ENCODE peak calls at places on chromosomes 5 and 9, in eight cellular contexts. P is A549; V is stimulated activated CD4-positive, alpha-beta T cell treated with anti-CD3 and anti-CD28 coated beads, Interleukin-4, amount 100 ng/mL, for 48 hours; Z is small intestine; C is GM23248; Q is transverse colon; G is HEK293T; A is ovary. B is an unnamed sample.

GRCh38 chr9:83473488-83473971 is 64.7 kb downstream of the FRMD3 start:
- DNase-seq in P (peak), V (no peak), Z (peak), C (no peak), Q (no peak), G (no peak), A (no peak), B (no peak)

GRCh38 chr5:143560378-143560777 is 156.9 kb upstream of the NR3C1 start:
- DNase-seq in P (no peak), V (no peak), Z (no peak), C (no peak), Q (no peak), G (no peak), A (no peak), B (no peak)

GRCh38 chr5:135944967-135945560 is 9.7 kb downstream of the LECT2 start:
- DNase-seq in P (peak), V (no peak), Z (peak), C (peak), Q (peak), G (peak), A (no peak), B (no peak)

GRCh38 chr9:9412241-9412640 is 1200.6 kb downstream of the PTPRD start:
- DNase-seq in P (no peak), V (no peak), Z (no peak), C (no peak), Q (no peak), G (no peak), A (no peak), B (no peak)

GRCh38 chr5:168721966-168722365 is 142.8 kb upstream of the PANK3 start:
- DNase-seq in P (no peak), V (no peak), Z (no peak), C (no peak), Q (no peak), G (no peak), A (no peak), B (no peak)

GRCh38 chr5:109411627-109412026 is 1.9 kb upstream of the PJA2 start:
- DNase-seq in P (peak), V (no peak), Z (peak), C (peak), Q (no peak), G (no peak), A (no peak), B (no peak)

GRCh38 chr5:10607666-10608442 is 44.0 kb downstream of the ANKRD33B start:
- DNase-seq in P (peak), V (no peak), Z (no peak), C (peak), Q (peak), G (no peak), A (no peak), B (no peak)

GRCh38 chr9:35510366-35510744 is 20.4 kb downstream of the RUSC2 start:
- DNase-seq in P (no peak), V (no peak), Z (no peak), C (no peak), Q (no peak), G (no peak), A (no peak), B (no peak)

GRCh38 chr5:41751867-41752266 is 118.4 kb downstream of the OXCT1 start:
- DNase-seq in P (no peak), V (no peak), Z (no peak), C (no peak), Q (no peak), G (no peak), A (no peak), B (no peak)

GRCh38 chr5:160289721-160290120 is 22.6 kb downstream of the CCNJL start:
- DNase-seq in P (no peak), V (no peak), Z (no peak), C (no peak), Q (no peak), G (no peak), A (no peak), B (no peak)

GRCh38 chr5:123091258-123091987 is 2.4 kb downstream of the PRDM6 start:
- DNase-seq in P (no peak), V (no peak), Z (no peak), C (no peak), Q (no peak), G (no peak), A (no peak), B (no peak)

GRCh38 chr5:40430112-40430725 is 249.5 kb upstream of the PTGER4 start:
- DNase-seq in P (no peak), V (no peak), Z (no peak), C (no peak), Q (no peak), G (no peak), A (no peak), B (no peak)

GRCh38 chr9:79632060-79632459 is 60.3 kb downstream of the TLE4 start:
- DNase-seq in P (no peak), V (no peak), Z (no peak), C (no peak), Q (no peak), G (no peak), A (no peak), B (no peak)

GRCh38 chr5:140978987-140979386 is 12.7 kb downstream of the PCDHAC2 start:
- DNase-seq in P (no peak), V (no peak), Z (no peak), C (no peak), Q (no peak), G (no peak), A (no peak), B (no peak)

GRCh38 chr9:96381696-96382095 is 1.8 kb downstream of the SLC35D2 start:
- DNase-seq in P (no peak), V (no peak), Z (no peak), C (no peak), Q (no peak), G (no peak), A (no peak), B (no peak)

GRCh38 chr9:14170973-14171596 is 142.9 kb downstream of the NFIB start:
- DNase-seq in P (peak), V (no peak), Z (no peak), C (peak), Q (no peak), G (no peak), A (no peak), B (no peak)

GRCh38 chr5:79149432-79149831 is 37.8 kb downstream of the BHMT start:
- DNase-seq in P (no peak), V (no peak), Z (no peak), C (no peak), Q (no peak), G (no peak), A (no peak), B (no peak)

GRCh38 chr9:87618931-87619330 is 107.0 kb upstream of the CTSL start:
- DNase-seq in P (no peak), V (no peak), Z (no peak), C (no peak), Q (no peak), G (no peak), A (no peak), B (no peak)

GRCh38 chr5:126370796-126371718 is 52.2 kb upstream of the GRAMD2B start:
- DNase-seq in P (peak), V (no peak), Z (peak), C (peak), Q (peak), G (no peak), A (no peak), B (no peak)

GRCh38 chr9:22237497-22238363 is 208.9 kb upstream of the DMRTA1 start:
- DNase-seq in P (peak), V (no peak), Z (no peak), C (peak), Q (no peak), G (no peak), A (no peak), B (no peak)

GRCh38 chr5:10581867-10582511 is 18.1 kb downstream of the ANKRD33B start:
- DNase-seq in P (no peak), V (no peak), Z (no peak), C (peak), Q (no peak), G (no peak), A (no peak), B (no peak)

GRCh38 chr5:5374034-5374715 is 48.3 kb upstream of the ICE1 start:
- DNase-seq in P (no peak), V (no peak), Z (no peak), C (peak), Q (no peak), G (no peak), A (no peak), B (no peak)

GRCh38 chr5:178111925-178112324 is 1.4 kb upstream of the N4BP3 start:
- DNase-seq in P (no peak), V (no peak), Z (no peak), C (peak), Q (no peak), G (no peak), A (no peak), B (no peak)

GRCh38 chr9:103839197-103839596 is 254.9 kb upstream of the SMC2 start:
- DNase-seq in P (no peak), V (no peak), Z (no peak), C (no peak), Q (no peak), G (no peak), A (no peak), B (no peak)

GRCh38 chr5:143720689-143721088 is 91.3 kb upstream of the HMHB1 start:
- DNase-seq in P (no peak), V (no peak), Z (no peak), C (no peak), Q (no peak), G (no peak), A (no peak), B (no peak)

GRCh38 chr9:31916591-31917223 is 467.7 kb upstream of the ACO1 start:
- DNase-seq in P (no peak), V (no peak), Z (peak), C (no peak), Q (no peak), G (no peak), A (no peak), B (no peak)

GRCh38 chr9:135273077-135273476 is 185.6 kb downstream of the OLFM1 start:
- DNase-seq in P (no peak), V (no peak), Z (no peak), C (no peak), Q (no peak), G (no peak), A (no peak), B (no peak)

GRCh38 chr9:110015759-110016158 is 192.2 kb downstream of the C9orf152 start:
- DNase-seq in P (peak), V (no peak), Z (no peak), C (peak), Q (no peak), G (no peak), A (no peak), B (no peak)

GRCh38 chr9:31272456-31273295 is 1111.8 kb upstream of the ACO1 start:
- DNase-seq in P (no peak), V (no peak), Z (peak), C (no peak), Q (peak), G (no peak), A (no peak), B (no peak)

GRCh38 chr5:84961193-84961592 is 576.5 kb upstream of the EDIL3 start:
- DNase-seq in P (no peak), V (no peak), Z (no peak), C (no peak), Q (no peak), G (no peak), A (no peak), B (no peak)

GRCh38 chr5:86525623-86526022 is 92.1 kb upstream of the COX7C start:
- DNase-seq in P (no peak), V (no peak), Z (no peak), C (no peak), Q (no peak), G (no peak), A (no peak), B (no peak)

GRCh38 chr5:33637011-33637410 is 196.2 kb downstream of the TARS1 start:
- DNase-seq in P (no peak), V (no peak), Z (no peak), C (no peak), Q (no peak), G (no peak), A (no peak), B (no peak)

GRCh38 chr9:89153618-89154017 is 25.0 kb downstream of the SHC3 start:
- DNase-seq in P (peak), V (peak), Z (no peak), C (peak), Q (no peak), G (no peak), A (no peak), B (no peak)

GRCh38 chr9:137065336-137065967 is 4.9 kb downstream of the SAPCD2 start:
- DNase-seq in P (no peak), V (no peak), Z (no peak), C (no peak), Q (no peak), G (no peak), A (no peak), B (no peak)

GRCh38 chr9:72943844-72944462 is 8.9 kb downstream of the ALDH1A1 start:
- DNase-seq in P (peak), V (no peak), Z (no peak), C (no peak), Q (no peak), G (no peak), A (no peak), B (no peak)

GRCh38 chr5:116881921-116882531 is 307.4 kb upstream of the SEMA6A start:
- DNase-seq in P (no peak), V (no peak), Z (no peak), C (no peak), Q (no peak), G (no peak), A (no peak), B (no peak)

GRCh38 chr5:86894006-86894560 is 276.3 kb downstream of the COX7C start:
- DNase-seq in P (no peak), V (no peak), Z (no peak), C (peak), Q (no peak), G (no peak), A (no peak), B (no peak)

GRCh38 chr9:121538221-121538620 is 38.6 kb upstream of the GGTA1 start:
- DNase-seq in P (peak), V (no peak), Z (no peak), C (no peak), Q (no peak), G (no peak), A (no peak), B (no peak)

GRCh38 chr5:38751103-38751502 is 94.7 kb upstream of the OSMR start:
- DNase-seq in P (no peak), V (no peak), Z (no peak), C (peak), Q (no peak), G (peak), A (no peak), B (no peak)

GRCh38 chr5:34505731-34506130 is 150.4 kb upstream of the RAI14 start:
- DNase-seq in P (no peak), V (no peak), Z (no peak), C (no peak), Q (no peak), G (no peak), A (no peak), B (no peak)